ENCODE peak calls at places on chromosomes 13 and 19, in six cellular contexts. O is Peyer's patch, N is body of pancreas, S is left ventricle myocardium inferior, G is tibial artery, E is breast epithelium. X is an unnamed sample.

GRCh38 chr19:5615756-5616327 is 6.7 kb downstream of the SAFB2 start:
- DNase-seq in O (no peak), N (no peak), S (no peak), G (no peak), E (no peak), X (no peak)

GRCh38 chr13:79108914-79109643 is 297.0 kb downstream of the RBM26 start:
- DNase-seq in O (no peak), N (no peak), S (no peak), G (no peak), E (no peak), X (no peak)

GRCh38 chr19:460877-461609 is at the start of gene SHC2:
- DNase-seq in O (no peak), N (peak; percentile 77), S (peak; percentile 38), G (no peak), E (no peak), X (peak; percentile 45)

GRCh38 chr19:1855828-1856255 is 7.5 kb downstream of the KLF16 start:
- DNase-seq in O (peak; percentile 69), N (no peak), S (no peak), G (no peak), E (no peak), X (no peak)

GRCh38 chr19:3510727-3511126 is 4.6 kb downstream of the FZR1 start:
- DNase-seq in O (no peak), N (no peak), S (no peak), G (no peak), E (no peak), X (no peak)

GRCh38 chr13:40552895-40553294 is 113.5 kb downstream of the FOXO1 start:
- DNase-seq in O (no peak), N (no peak), S (no peak), G (no peak), E (no peak), X (no peak)

GRCh38 chr19:21569497-21569870 is 64.1 kb downstream of the ZNF429 start:
- DNase-seq in O (peak; percentile 62), N (peak; percentile 67), S (peak; percentile 54), G (no peak), E (peak; percentile 63), X (no peak)

GRCh38 chr19:33447336-33448158 is 74.0 kb downstream of the CEBPG start:
- DNase-seq in O (no peak), N (no peak), S (peak; percentile 5), G (no peak), E (no peak), X (no peak)

GRCh38 chr19:35460608-35461007 is 12.6 kb downstream of the FFAR2 start:
- DNase-seq in O (no peak), N (no peak), S (no peak), G (no peak), E (no peak), X (no peak)

DNA sequence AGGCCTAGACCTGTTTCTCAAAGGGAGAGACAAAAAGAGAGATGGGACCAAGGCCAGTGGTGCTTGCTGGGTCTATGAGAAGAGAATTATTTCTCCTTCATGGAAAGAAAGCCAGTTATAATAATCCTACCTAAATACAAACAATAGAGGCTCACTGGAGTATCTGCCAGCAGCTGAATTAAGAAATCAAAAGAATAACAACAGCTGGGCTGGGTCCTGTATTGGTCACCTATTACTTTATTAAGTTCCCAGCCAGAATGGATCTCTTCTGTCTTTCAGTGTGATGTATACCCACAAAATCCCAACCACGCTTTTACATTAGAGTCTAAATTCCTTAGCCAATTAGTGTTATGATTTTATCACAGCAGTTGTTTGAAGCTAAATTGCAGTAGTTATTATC is 297.8 kb upstream of the DACH1 start:
- DNase-seq in O (no peak), N (no peak), S (no peak), G (no peak), E (no peak), X (no peak)
- H3K27me3 ChIP-seq in O (no peaks in the 10 kb centered on the region), N (no peaks in the 10 kb centered on the region), S (no peaks in the 10 kb centered on the region), G (no peaks in the 10 kb centered on the region), E (no peaks in the 10 kb centered on the region), X (no peaks in the 10 kb centered on the region)

GRCh38 chr13:25171170-25171516 is 945 bp downstream of the AMER2 start:
- DNase-seq in O (no peak), N (no peak), S (no peak), G (no peak), E (no peak), X (no peak)

GRCh38 chr13:25169356-25169755 is 2.7 kb downstream of the AMER2 start:
- DNase-seq in O (no peak), N (no peak), S (no peak), G (no peak), E (no peak), X (no peak)

GRCh38 chr13:25170554-25171107 is 1.5 kb downstream of the AMER2 start:
- DNase-seq in O (no peak), N (no peak), S (no peak), G (no peak), E (no peak), X (no peak)

GRCh38 chr13:25168800-25169199 is 3.3 kb downstream of the AMER2 start:
- DNase-seq in O (no peak), N (no peak), S (no peak), G (no peak), E (no peak), X (no peak)

DNA sequence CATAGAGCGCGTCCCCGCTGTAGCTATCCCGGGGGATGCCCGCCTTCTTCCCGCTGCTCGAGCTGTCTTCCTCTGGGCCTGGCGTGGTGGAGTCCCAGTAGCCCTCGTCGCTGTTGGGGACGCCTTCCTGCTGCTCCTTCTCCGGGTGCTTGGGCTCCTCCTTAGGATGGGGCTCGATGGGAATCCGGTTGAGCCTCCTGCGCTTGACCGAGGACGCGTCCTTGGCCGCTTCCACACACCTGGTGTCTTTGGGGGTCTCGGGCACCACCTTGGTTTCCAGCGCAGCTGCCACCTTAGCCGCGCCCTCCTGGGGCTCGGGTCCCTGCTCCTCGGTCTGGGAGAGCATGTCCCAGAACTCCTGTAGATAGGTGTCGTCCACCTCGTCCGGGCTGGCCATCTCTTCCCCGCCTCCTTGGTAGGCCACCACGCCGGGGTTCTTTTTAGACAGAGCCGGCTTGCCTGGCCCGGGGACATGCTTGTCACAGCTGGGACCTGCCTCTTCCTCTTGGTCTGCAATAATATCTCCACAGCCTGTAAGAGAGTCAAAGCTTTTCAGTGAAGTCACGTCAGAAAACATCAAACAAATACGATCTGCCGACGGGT is 2.0 kb downstream of the AMER2 start:
- DNase-seq in O (no peak), N (no peak), S (no peak), G (no peak), E (no peak), X (no peak)
- H3K27me3 ChIP-seq in O (no peaks in the 10 kb centered on the region), N (peaks cover 18% of the 10 kb centered on the region), S (peaks cover 89% of the 10 kb centered on the region), G (no peaks in the 10 kb centered on the region), E (peaks cover 3% of the 10 kb centered on the region), X (peaks cover 76% of the 10 kb centered on the region)

DNA sequence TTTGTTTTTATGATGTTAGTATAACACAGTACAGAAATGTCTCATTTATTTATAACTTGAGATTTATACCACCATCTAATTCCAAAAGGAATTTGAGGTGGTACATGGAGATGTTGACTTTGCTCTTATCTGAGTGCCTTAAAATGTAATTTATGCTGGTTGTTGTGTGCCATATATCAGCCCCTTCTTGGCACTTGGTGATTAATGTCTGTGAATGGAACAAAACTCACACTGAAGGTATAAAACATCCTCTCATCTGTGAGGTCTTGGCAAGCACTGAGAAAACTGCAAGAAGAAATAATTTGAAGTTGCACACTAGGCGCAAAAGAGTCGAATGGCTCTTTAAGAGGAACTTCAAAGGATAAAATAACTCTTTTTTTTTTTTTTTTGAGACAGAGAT is 240.4 kb downstream of the B3GLCT start:
- DNase-seq in O (no peak), N (no peak), S (no peak), G (no peak), E (no peak), X (no peak)
- H3K27me3 ChIP-seq in O (no peaks in the 10 kb centered on the region), N (no peaks in the 10 kb centered on the region), S (peaks cover 40% of the 10 kb centered on the region), G (no peaks in the 10 kb centered on the region), E (no peaks in the 10 kb centered on the region), X (no peaks in the 10 kb centered on the region)

GRCh38 chr13:109427148-109427547 is 359.2 kb downstream of the IRS2 start:
- DNase-seq in O (no peak), N (no peak), S (no peak), G (no peak), E (no peak), X (no peak)
- H3K27me3 ChIP-seq in O (no peaks in the 10 kb centered on the region), N (no peaks in the 10 kb centered on the region), S (no peaks in the 10 kb centered on the region), G (no peaks in the 10 kb centered on the region), E (no peaks in the 10 kb centered on the region), X (no peaks in the 10 kb centered on the region)

DNA sequence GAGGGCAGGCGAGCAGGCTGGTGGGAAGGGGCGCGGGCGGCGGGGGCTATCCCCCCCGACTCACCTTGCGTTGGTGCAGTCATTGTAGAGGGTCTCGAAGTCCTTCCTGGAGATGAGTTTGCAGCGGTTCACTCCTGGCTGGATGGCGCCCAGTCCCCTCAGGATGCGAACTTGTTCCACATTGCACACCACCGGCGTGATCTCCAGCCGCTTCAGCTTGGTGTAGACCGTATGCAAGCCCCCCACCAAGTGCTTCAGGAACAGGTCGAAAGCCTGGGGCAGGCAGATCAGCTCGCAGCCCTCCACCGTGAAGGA is 1.2 kb downstream of the DACH1 start:
- DNase-seq in O (peak; percentile 51), N (no peak), S (peak; percentile 18), G (no peak), E (no peak), X (no peak)
- H3K27me3 ChIP-seq in O (no peaks in the 10 kb centered on the region), N (no peaks in the 10 kb centered on the region), S (peaks cover 46% of the 10 kb centered on the region), G (no peaks in the 10 kb centered on the region), E (no peaks in the 10 kb centered on the region), X (peaks cover 9% of the 10 kb centered on the region)

GRCh38 chr19:32231020-32231419 is 114.4 kb upstream of the ZNF507 start:
- DNase-seq in O (no peak), N (no peak), S (no peak), G (no peak), E (no peak), X (no peak)

GRCh38 chr19:32223595-32224370 is 121.6 kb upstream of the ZNF507 start:
- DNase-seq in O (no peak), N (no peak), S (no peak), G (no peak), E (no peak), X (no peak)

GRCh38 chr19:32224371-32225244 is 120.8 kb upstream of the ZNF507 start:
- DNase-seq in O (peak; percentile 64), N (peak; percentile 61), S (peak; percentile 59), G (no peak), E (no peak), X (peak; percentile 65)

GRCh38 chr19:32230441-32230840 is 115.0 kb upstream of the ZNF507 start:
- DNase-seq in O (no peak), N (no peak), S (no peak), G (no peak), E (no peak), X (no peak)

GRCh38 chr19:32227561-32228165 is 117.7 kb upstream of the ZNF507 start:
- DNase-seq in O (no peak), N (no peak), S (no peak), G (no peak), E (no peak), X (no peak)
- H3K27me3 ChIP-seq in O (no peaks in the 10 kb centered on the region), N (no peaks in the 10 kb centered on the region), S (peaks cover 97% of the 10 kb centered on the region), G (no peaks in the 10 kb centered on the region), E (no peaks in the 10 kb centered on the region), X (no peaks in the 10 kb centered on the region)

X was measured in stomach.